ENCODE peak calls at places on chromosomes 11 and 22, in eight cellular contexts. One of them, this sample, is unnamed.

GRCh38 chr11:122697636-122698167 is 42.2 kb downstream of the UBASH3B start:
- DNase-seq in heart right ventricle: no peak
- DNase-seq in fibroblast of pulmonary artery: peak
- DNase-seq in AG09309: no peak
- DNase-seq in GM20000: peak
- DNase-seq in brain microvascular endothelial cell: no peak
- DNase-seq in spleen: no peak
- DNase-seq in H1: no peak
- DNase-seq in this sample: peak

GRCh38 chr22:24521791-24522245 is 26.7 kb downstream of the UPB1 start:
- DNase-seq in AG09309: no peak
- DNase-seq in heart right ventricle: no peak
- DNase-seq in brain microvascular endothelial cell: peak
- DNase-seq in fibroblast of pulmonary artery: peak
- DNase-seq in spleen: no peak
- DNase-seq in GM20000: peak
- DNase-seq in H1: peak
- DNase-seq in this sample: peak

GRCh38 chr11:15199693-15200092 is 85.0 kb downstream of the INSC start:
- DNase-seq in heart right ventricle: peak
- DNase-seq in AG09309: no peak
- DNase-seq in fibroblast of pulmonary artery: no peak
- DNase-seq in brain microvascular endothelial cell: no peak
- DNase-seq in H1: no peak
- DNase-seq in spleen: no peak
- DNase-seq in GM20000: no peak
- DNase-seq in this sample: peak

GRCh38 chr22:27358096-27358870 is 443.3 kb downstream of the MN1 start:
- DNase-seq in brain microvascular endothelial cell: no peak
- DNase-seq in AG09309: no peak
- DNase-seq in GM20000: no peak
- DNase-seq in heart right ventricle: no peak
- DNase-seq in H1: no peak
- DNase-seq in spleen: no peak
- DNase-seq in fibroblast of pulmonary artery: no peak
- DNase-seq in this sample: no peak

GRCh38 chr11:109508185-109508584 is 86.2 kb downstream of the C11orf87 start:
- DNase-seq in brain microvascular endothelial cell: no peak
- DNase-seq in heart right ventricle: no peak
- DNase-seq in AG09309: no peak
- DNase-seq in H1: no peak
- DNase-seq in fibroblast of pulmonary artery: no peak
- DNase-seq in spleen: no peak
- DNase-seq in GM20000: no peak
- DNase-seq in this sample: no peak

GRCh38 chr11:115505165-115505564 is 950 bp upstream of the CADM1 start:
- DNase-seq in H1: no peak
- DNase-seq in AG09309: no peak
- DNase-seq in brain microvascular endothelial cell: no peak
- DNase-seq in spleen: no peak
- DNase-seq in fibroblast of pulmonary artery: no peak
- DNase-seq in heart right ventricle: no peak
- DNase-seq in GM20000: no peak
- DNase-seq in this sample: no peak

GRCh38 chr11:45178890-45179663 is 32.6 kb downstream of the PRDM11 start:
- DNase-seq in fibroblast of pulmonary artery: peak
- DNase-seq in GM20000: no peak
- DNase-seq in AG09309: peak
- DNase-seq in H1: no peak
- DNase-seq in brain microvascular endothelial cell: peak
- DNase-seq in spleen: no peak
- DNase-seq in heart right ventricle: no peak
- DNase-seq in this sample: peak

GRCh38 chr22:49193901-49194465 is 633.7 kb downstream of the BRD1 start:
- DNase-seq in brain microvascular endothelial cell: no peak
- DNase-seq in GM20000: no peak
- DNase-seq in heart right ventricle: no peak
- DNase-seq in AG09309: no peak
- DNase-seq in spleen: peak
- DNase-seq in fibroblast of pulmonary artery: no peak
- DNase-seq in H1: no peak
- DNase-seq in this sample: no peak

GRCh38 chr11:614091-614582 is 1.6 kb downstream of the IRF7 start:
- DNase-seq in AG09309: no peak
- DNase-seq in brain microvascular endothelial cell: no peak
- DNase-seq in H1: no peak
- DNase-seq in heart right ventricle: no peak
- DNase-seq in spleen: peak
- DNase-seq in GM20000: no peak
- DNase-seq in fibroblast of pulmonary artery: no peak
- DNase-seq in this sample: peak

GRCh38 chr11:612961-613300 is 2.8 kb downstream of the IRF7 start:
- DNase-seq in H1: no peak
- DNase-seq in brain microvascular endothelial cell: no peak
- DNase-seq in fibroblast of pulmonary artery: no peak
- DNase-seq in heart right ventricle: no peak
- DNase-seq in AG09309: no peak
- DNase-seq in GM20000: no peak
- DNase-seq in spleen: no peak
- DNase-seq in this sample: no peak

GRCh38 chr11:613369-613968 is 2.3 kb downstream of the IRF7 start:
- DNase-seq in brain microvascular endothelial cell: peak
- DNase-seq in AG09309: no peak
- DNase-seq in fibroblast of pulmonary artery: peak
- DNase-seq in heart right ventricle: peak
- DNase-seq in GM20000: peak
- DNase-seq in H1: peak
- DNase-seq in spleen: peak
- DNase-seq in this sample: peak

GRCh38 chr11:611001-611996 is 4.5 kb downstream of the IRF7 start:
- DNase-seq in H1: no peak
- DNase-seq in fibroblast of pulmonary artery: no peak
- DNase-seq in spleen: no peak
- DNase-seq in AG09309: no peak
- DNase-seq in heart right ventricle: no peak
- DNase-seq in brain microvascular endothelial cell: no peak
- DNase-seq in GM20000: no peak
- DNase-seq in this sample: no peak

DNA sequence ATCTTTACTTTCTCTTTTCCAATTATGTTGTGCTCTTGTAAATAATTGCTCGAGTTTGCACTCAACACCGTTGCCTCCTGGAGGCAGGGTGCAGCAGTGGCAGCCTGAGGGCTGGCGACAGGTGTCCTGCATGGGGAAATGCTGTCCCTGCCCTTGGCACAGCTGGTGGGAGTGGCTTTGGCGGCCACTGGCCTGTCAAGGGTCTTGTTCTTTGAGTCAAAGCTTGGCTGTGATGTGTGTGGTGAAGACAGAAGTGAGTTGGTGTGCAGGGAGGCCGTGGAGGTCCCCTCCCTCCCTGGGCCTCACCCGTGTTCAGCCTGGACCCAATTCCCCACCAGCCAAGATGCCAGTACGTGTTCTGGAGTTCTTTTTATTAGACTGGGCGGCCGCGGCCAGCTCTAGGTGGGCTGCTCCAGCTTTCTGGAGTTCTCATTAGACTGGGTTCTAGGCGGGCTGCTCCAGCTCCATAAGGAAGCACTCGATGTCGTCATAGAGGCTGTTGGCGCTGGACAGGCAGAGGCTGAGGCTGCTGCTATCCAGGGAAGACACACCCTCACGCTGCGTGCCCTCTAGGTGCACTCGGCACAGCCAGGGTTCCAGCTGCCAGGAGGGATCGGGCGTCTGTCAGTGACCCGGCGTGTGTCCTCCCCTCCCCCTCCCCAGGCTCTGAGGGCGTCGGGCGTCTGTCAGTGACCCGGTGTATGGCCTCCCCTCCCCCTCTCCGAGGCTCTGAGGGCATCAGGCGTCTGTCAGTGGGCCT is 3.4 kb downstream of the IRF7 start:
- DNase-seq in GM20000: no peak
- DNase-seq in brain microvascular endothelial cell: no peak
- DNase-seq in H1: no peak
- DNase-seq in AG09309: no peak
- DNase-seq in fibroblast of pulmonary artery: peak
- DNase-seq in spleen: no peak
- DNase-seq in heart right ventricle: no peak
- DNase-seq in this sample: no peak
- TF ChIP-seq CTCF in GM20000: peak
- TF ChIP-seq CTCF in brain microvascular endothelial cell: peak
- TF ChIP-seq CTCF in H1: no peak
- TF ChIP-seq CTCF in AG09309: peak
- TF ChIP-seq CTCF in fibroblast of pulmonary artery: peak
- TF ChIP-seq CTCF in spleen: peak
- TF ChIP-seq CTCF in heart right ventricle: no peak
- TF ChIP-seq CTCF in this sample: no peak

GRCh38 chr11:76238551-76238950 is 32.2 kb upstream of the WNT11 start:
- DNase-seq in heart right ventricle: no peak
- DNase-seq in fibroblast of pulmonary artery: no peak
- DNase-seq in AG09309: no peak
- DNase-seq in brain microvascular endothelial cell: no peak
- DNase-seq in H1: no peak
- DNase-seq in spleen: no peak
- DNase-seq in GM20000: no peak
- DNase-seq in this sample: no peak

GRCh38 chr11:76236092-76237026 is 30.1 kb upstream of the WNT11 start:
- DNase-seq in H1: peak
- DNase-seq in spleen: peak
- DNase-seq in AG09309: no peak
- DNase-seq in brain microvascular endothelial cell: peak
- DNase-seq in heart right ventricle: no peak
- DNase-seq in fibroblast of pulmonary artery: peak
- DNase-seq in GM20000: peak
- DNase-seq in this sample: peak

GRCh38 chr11:76237041-76237649 is 30.8 kb upstream of the WNT11 start:
- DNase-seq in GM20000: no peak
- DNase-seq in heart right ventricle: no peak
- DNase-seq in H1: no peak
- DNase-seq in fibroblast of pulmonary artery: no peak
- DNase-seq in AG09309: no peak
- DNase-seq in brain microvascular endothelial cell: no peak
- DNase-seq in spleen: no peak
- DNase-seq in this sample: no peak

GRCh38 chr11:76239483-76240142 is 33.3 kb upstream of the WNT11 start:
- DNase-seq in GM20000: no peak
- DNase-seq in spleen: peak
- DNase-seq in brain microvascular endothelial cell: no peak
- DNase-seq in H1: no peak
- DNase-seq in AG09309: no peak
- DNase-seq in fibroblast of pulmonary artery: no peak
- DNase-seq in heart right ventricle: no peak
- DNase-seq in this sample: no peak

DNA sequence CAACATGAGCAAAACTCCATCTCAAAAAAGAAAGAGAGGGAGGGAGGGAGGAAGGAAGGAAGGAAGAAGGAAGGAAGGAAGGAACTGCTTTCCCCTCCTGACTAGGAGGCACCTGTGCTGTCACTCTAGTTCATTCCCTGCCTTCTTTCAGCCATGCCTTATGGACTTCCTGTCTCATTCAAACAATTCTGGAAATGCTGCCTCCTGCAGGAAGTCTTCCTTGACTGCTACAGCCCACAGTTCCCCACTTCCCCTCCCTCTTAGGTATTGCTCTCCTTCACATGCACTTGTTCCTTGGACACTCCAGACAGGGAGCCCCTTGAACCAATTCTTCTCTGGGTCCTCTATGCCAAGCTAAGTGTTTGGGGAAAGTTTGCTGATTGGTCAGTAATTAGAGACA is 31.6 kb upstream of the WNT11 start:
- DNase-seq in AG09309: no peak
- DNase-seq in spleen: no peak
- DNase-seq in brain microvascular endothelial cell: no peak
- DNase-seq in fibroblast of pulmonary artery: no peak
- DNase-seq in H1: no peak
- DNase-seq in heart right ventricle: no peak
- DNase-seq in GM20000: no peak
- DNase-seq in this sample: no peak
- TF ChIP-seq CTCF in AG09309: no peak
- TF ChIP-seq CTCF in spleen: no peak
- TF ChIP-seq CTCF in brain microvascular endothelial cell: peak
- TF ChIP-seq CTCF in fibroblast of pulmonary artery: no peak
- TF ChIP-seq CTCF in H1: peak
- TF ChIP-seq CTCF in heart right ventricle: no peak
- TF ChIP-seq CTCF in GM20000: no peak
- TF ChIP-seq CTCF in this sample: no peak

GRCh38 chr11:132284048-132284447 is 913.6 kb downstream of the NTM start:
- DNase-seq in brain microvascular endothelial cell: no peak
- DNase-seq in fibroblast of pulmonary artery: no peak
- DNase-seq in AG09309: no peak
- DNase-seq in H1: no peak
- DNase-seq in GM20000: no peak
- DNase-seq in spleen: no peak
- DNase-seq in heart right ventricle: no peak
- DNase-seq in this sample: no peak

GRCh38 chr11:132286106-132286505 is 915.7 kb downstream of the NTM start:
- DNase-seq in AG09309: no peak
- DNase-seq in spleen: no peak
- DNase-seq in heart right ventricle: no peak
- DNase-seq in GM20000: no peak
- DNase-seq in H1: no peak
- DNase-seq in brain microvascular endothelial cell: no peak
- DNase-seq in fibroblast of pulmonary artery: no peak
- DNase-seq in this sample: no peak

GRCh38 chr11:132284611-132285010 is 914.2 kb downstream of the NTM start:
- DNase-seq in H1: no peak
- DNase-seq in AG09309: no peak
- DNase-seq in GM20000: no peak
- DNase-seq in spleen: no peak
- DNase-seq in brain microvascular endothelial cell: no peak
- DNase-seq in heart right ventricle: no peak
- DNase-seq in fibroblast of pulmonary artery: no peak
- DNase-seq in this sample: no peak

DNA sequence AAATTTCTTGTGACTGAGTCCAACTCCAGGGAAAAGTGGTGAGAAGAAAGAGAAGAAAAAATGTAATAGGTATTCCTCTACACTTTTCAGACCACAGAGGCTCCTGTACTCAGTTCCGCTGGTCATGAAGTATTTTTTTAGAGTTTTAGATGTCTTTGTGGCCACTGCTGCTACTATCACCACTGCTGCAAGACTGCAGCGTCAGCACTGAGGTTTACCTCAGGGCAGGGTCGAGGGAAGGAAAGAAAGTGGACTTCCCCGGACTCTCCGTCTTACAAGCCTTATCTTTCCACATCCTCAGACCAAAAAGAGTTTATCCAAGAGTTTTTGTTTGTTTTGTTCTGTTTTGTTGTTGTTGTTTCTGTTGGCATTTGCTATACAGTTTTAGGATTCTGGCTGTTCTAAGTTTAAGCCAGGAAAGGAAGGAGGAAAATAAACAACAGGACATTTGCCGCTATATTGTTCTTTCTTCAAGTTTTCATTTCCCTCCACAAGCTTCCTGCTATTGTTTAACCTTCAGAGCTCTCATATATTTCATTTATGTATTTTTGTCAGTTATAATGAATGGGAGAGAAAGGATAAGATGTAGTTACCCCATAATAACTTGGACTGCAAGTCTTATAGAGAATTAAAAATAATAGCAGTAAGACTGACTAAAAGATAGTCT is 919.3 kb downstream of the NTM start:
- DNase-seq in spleen: no peak
- DNase-seq in brain microvascular endothelial cell: peak
- DNase-seq in H1: no peak
- DNase-seq in GM20000: no peak
- DNase-seq in heart right ventricle: no peak
- DNase-seq in AG09309: no peak
- DNase-seq in fibroblast of pulmonary artery: no peak
- DNase-seq in this sample: no peak
- TF ChIP-seq CTCF in spleen: no peak
- TF ChIP-seq CTCF in brain microvascular endothelial cell: no peak
- TF ChIP-seq CTCF in H1: no peak
- TF ChIP-seq CTCF in GM20000: no peak
- TF ChIP-seq CTCF in heart right ventricle: no peak
- TF ChIP-seq CTCF in AG09309: no peak
- TF ChIP-seq CTCF in fibroblast of pulmonary artery: no peak
- TF ChIP-seq CTCF in this sample: no peak

GRCh38 chr11:118258410-118258809 is 5.7 kb downstream of the MPZL2 start:
- DNase-seq in fibroblast of pulmonary artery: no peak
- DNase-seq in spleen: no peak
- DNase-seq in AG09309: no peak
- DNase-seq in GM20000: no peak
- DNase-seq in heart right ventricle: no peak
- DNase-seq in H1: no peak
- DNase-seq in brain microvascular endothelial cell: no peak
- DNase-seq in this sample: no peak
- TF ChIP-seq CTCF in fibroblast of pulmonary artery: peak
- TF ChIP-seq CTCF in spleen: no peak
- TF ChIP-seq CTCF in AG09309: peak
- TF ChIP-seq CTCF in GM20000: no peak
- TF ChIP-seq CTCF in heart right ventricle: no peak
- TF ChIP-seq CTCF in H1: no peak
- TF ChIP-seq CTCF in brain microvascular endothelial cell: peak
- TF ChIP-seq CTCF in this sample: no peak

This sample was measured in RWPE1.